ENCODE peak calls at places on chromosomes 4 and X, in six cellular contexts. E, F, Y, B, J and H are unnamed samples.

GRCh38 chr4:6906046-6906445 is 3.6 kb upstream of the TBC1D14 start:
- DNase-seq in E (no peak), F (no peak), Y (peak; percentile 89), B (no peak), J (peak; percentile 7), H (no peak)

GRCh38 chr4:48047896-48048295 is 31.3 kb downstream of the NIPAL1 start:
- DNase-seq in E (no peak), F (no peak), Y (no peak), B (no peak), J (peak; percentile 23), H (no peak)

GRCh38 chrX:136954930-136955329 is 74.4 kb upstream of the RBMX start:
- DNase-seq in E (peak; percentile 50), F (peak; percentile 30), Y (no peak), B (peak; percentile 55), J (no peak), H (no peak)

GRCh38 chr4:184861047-184861446 is 35.3 kb upstream of the ACSL1 start:
- DNase-seq in E (no peak), F (no peak), Y (no peak), B (no peak), J (no peak), H (no peak)

GRCh38 chr4:184417802-184418511 is 56.4 kb downstream of the IRF2 start:
- DNase-seq in E (peak; percentile 38), F (peak; percentile 30), Y (peak; percentile 55), B (peak; percentile 70), J (no peak), H (peak; percentile 58)

GRCh38 chr4:157804986-157805385 is 367.8 kb downstream of the GASK1B start:
- DNase-seq in E (no peak), F (peak; percentile 19), Y (no peak), B (peak; percentile 1), J (no peak), H (no peak)

GRCh38 chrX:136752796-136753195 is 27.9 kb downstream of the ARHGEF6 start:
- DNase-seq in E (no peak), F (no peak), Y (no peak), B (peak; percentile 74), J (no peak), H (peak; percentile 12)

GRCh38 chr4:36841583-36842326 is 402.8 kb upstream of the NWD2 start:
- DNase-seq in E (no peak), F (no peak), Y (no peak), B (no peak), J (no peak), H (no peak)

GRCh38 chr4:147822128-147822527 is 90.2 kb downstream of the ARHGAP10 start:
- DNase-seq in E (no peak), F (peak; percentile 37), Y (no peak), B (peak; percentile 89), J (peak; percentile 58), H (no peak)

GRCh38 chr4:139921551-139922184 is 232.3 kb downstream of the MAML3 start:
- DNase-seq in E (no peak), F (peak; percentile 41), Y (peak; percentile 60), B (no peak), J (peak; percentile 20), H (no peak)

GRCh38 chr4:133581971-133582619 is 433.0 kb downstream of the PCDH10 start:
- DNase-seq in E (no peak), F (no peak), Y (no peak), B (peak; percentile 34), J (no peak), H (no peak)

GRCh38 chr4:158051401-158052235 is 121.2 kb downstream of the GASK1B start:
- DNase-seq in E (no peak), F (no peak), Y (no peak), B (peak; percentile 94), J (no peak), H (peak; percentile 93)

GRCh38 chr4:170124391-170124790 is 34.6 kb upstream of the AADAT start:
- DNase-seq in E (no peak), F (no peak), Y (no peak), B (no peak), J (no peak), H (no peak)

GRCh38 chrX:35380808-35381700 is 417.1 kb upstream of the MAGEB16 start:
- DNase-seq in E (peak; percentile 16), F (peak; percentile 1), Y (no peak), B (peak; percentile 23), J (no peak), H (no peak)

GRCh38 chr4:150782921-150783320 is 201.0 kb downstream of the MAB21L2 start:
- DNase-seq in E (no peak), F (peak; percentile 28), Y (no peak), B (peak; percentile 36), J (no peak), H (no peak)

GRCh38 chr4:159360549-159360948 is 257.7 kb downstream of the RAPGEF2 start:
- DNase-seq in E (no peak), F (peak; percentile 49), Y (no peak), B (peak; percentile 89), J (no peak), H (peak; percentile 79)

GRCh38 chrX:48892896-48893295 is 4.7 kb downstream of the TIMM17B start:
- DNase-seq in E (no peak), F (no peak), Y (no peak), B (no peak), J (no peak), H (no peak)

GRCh38 chr4:159144112-159144694 is 41.3 kb downstream of the RAPGEF2 start:
- DNase-seq in E (no peak), F (no peak), Y (no peak), B (no peak), J (no peak), H (no peak)

GRCh38 chrX:8306296-8306975 is 135.4 kb upstream of the VCX2 start:
- DNase-seq in E (no peak), F (no peak), Y (no peak), B (no peak), J (no peak), H (no peak)

GRCh38 chr4:17142232-17142711 is 243.8 kb upstream of the LDB2 start:
- DNase-seq in E (no peak), F (peak; percentile 78), Y (no peak), B (peak; percentile 91), J (no peak), H (peak; percentile 88)

GRCh38 chrX:151977009-151977408 is 2.5 kb upstream of the GABRE start:
- DNase-seq in E (no peak), F (no peak), Y (no peak), B (no peak), J (no peak), H (no peak)

GRCh38 chr4:77072195-77072753 is 3.5 kb downstream of the CCNI start:
- DNase-seq in E (peak; percentile 48), F (no peak), Y (no peak), B (no peak), J (no peak), H (no peak)

GRCh38 chrX:136780738-136781137 is at the start of gene ARHGEF6:
- DNase-seq in E (peak; percentile 39), F (no peak), Y (no peak), B (peak; percentile 9), J (peak; percentile 38), H (no peak)

GRCh38 chr4:165864228-165864627 is 8.8 kb upstream of the TLL1 start:
- DNase-seq in E (no peak), F (peak; percentile 36), Y (no peak), B (no peak), J (no peak), H (no peak)

GRCh38 chr4:29051381-29051965 is 1668.7 kb upstream of the PCDH7 start:
- DNase-seq in E (no peak), F (no peak), Y (no peak), B (peak; percentile 86), J (no peak), H (no peak)

GRCh38 chrX:132092439-132093065 is 35.3 kb downstream of the FRMD7 start:
- DNase-seq in E (peak; percentile 56), F (peak; percentile 68), Y (no peak), B (peak; percentile 74), J (peak; percentile 50), H (peak; percentile 71)

GRCh38 chr4:17807446-17807845 is 3.1 kb downstream of the DCAF16 start:
- DNase-seq in E (no peak), F (no peak), Y (no peak), B (peak; percentile 19), J (no peak), H (no peak)

GRCh38 chr4:54268151-54268550 is 39.1 kb downstream of the PDGFRA start:
- DNase-seq in E (no peak), F (no peak), Y (no peak), B (peak; percentile 28), J (no peak), H (no peak)

GRCh38 chr4:182960228-182960627 is 43.0 kb upstream of the DCTD start:
- DNase-seq in E (no peak), F (no peak), Y (no peak), B (no peak), J (no peak), H (no peak)
- TF ChIP-seq CTCF in E (no peak), F (no peak), Y (no peak), B (no peak), J (no peak), H (no peak)

GRCh38 chr4:13657016-13657415 is 29.5 kb upstream of the BOD1L1 start:
- DNase-seq in E (no peak), F (no peak), Y (no peak), B (no peak), J (no peak), H (no peak)
- H3K4me3 ChIP-seq in E (peak overlapping the region; percentile 57), F (no peak overlapping the region), Y (peak overlapping the region; percentile 40), B (peak overlapping the region; percentile 45), J (no peak overlapping the region), H (peak overlapping the region; percentile 33)

DNA sequence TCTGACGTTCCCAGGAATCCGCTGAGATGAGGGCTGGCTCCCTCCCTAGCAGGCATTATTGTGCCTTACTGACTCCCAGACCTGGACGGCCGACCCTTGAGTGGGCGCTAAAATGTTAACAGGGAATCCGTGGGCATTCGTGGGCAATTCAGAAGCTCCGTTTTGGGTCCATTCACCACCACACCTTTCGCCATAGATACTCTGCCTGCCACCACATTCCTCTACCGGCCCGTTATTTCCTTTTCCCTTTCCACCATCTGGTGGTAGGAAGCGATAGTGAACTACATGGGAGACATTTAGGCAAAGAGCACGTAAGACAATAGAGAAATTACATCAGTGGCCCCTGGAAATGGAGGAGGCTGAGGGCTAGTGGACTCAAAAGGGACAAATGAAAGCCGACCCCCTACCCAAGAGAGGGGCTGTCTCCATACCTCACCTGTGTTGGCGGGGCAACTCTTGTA is 1.0 kb upstream of the SH3KBP1 start:
- DNase-seq in E (peak; percentile 37), F (peak; percentile 70), Y (peak; percentile 35), B (peak; percentile 79), J (no peak), H (peak; percentile 48)
- H3K27ac ChIP-seq in E (peak overlapping the region; percentile 39), F (peak overlapping the region; percentile 14), Y (peak overlapping the region; percentile 64), B (peak overlapping the region; percentile 38), J (peak overlapping the region; percentile 75), H (peak overlapping the region; percentile 65)

GRCh38 chrX:106397788-106398538 is 213.8 kb upstream of the RADX start:
- DNase-seq in E (no peak), F (no peak), Y (no peak), B (no peak), J (no peak), H (no peak)
- TF ChIP-seq CTCF in E (no peak), F (no peak), Y (no peak), B (no peak), J (peak; percentile 18), H (no peak)